ENCODE peak calls at places on chromosomes 12 and 14, in eight cellular contexts. R is psoas muscle, O is sigmoid colon, L is heart left ventricle, P is HCT116, U is stomach, B is uterus, E is GM12878. H is an unnamed sample. For H3K4me1, the result is how much of the 10 kb centered on the place peaks cover.

GRCh38 chr12:21130998-21131397 is at the start of gene SLCO1B1:
- DNase-seq in P (no peak), O (no peak), U (no peak), L (no peak), R (no peak), B (no peak), E (no peak), H (no peak)

GRCh38 chr14:30193791-30194407 is 266.3 kb upstream of the PRKD1 start:
- DNase-seq in U (no peak), E (no peak), B (no peak), O (no peak), L (no peak), P (no peak), R (no peak), H (no peak)

GRCh38 chr12:94725375-94726168 is 75.2 kb upstream of the TMCC3 start:
- DNase-seq in E (no peak), R (no peak), U (peak), B (no peak), P (peak), L (no peak), O (no peak), H (no peak)

GRCh38 chr14:73802431-73803188 is 49.0 kb upstream of the PTGR2 start:
- DNase-seq in E (no peak), R (no peak), B (no peak), O (no peak), P (no peak), L (no peak), U (no peak), H (no peak)

GRCh38 chr14:64998455-64998931 is 11.8 kb downstream of the FNTB start:
- DNase-seq in U (no peak), B (no peak), P (no peak), O (no peak), E (no peak), L (no peak), R (no peak), H (no peak)

GRCh38 chr14:72554401-72554800 is 339.5 kb downstream of the DPF3 start:
- DNase-seq in B (no peak), P (no peak), R (no peak), O (no peak), L (no peak), U (no peak), E (no peak), H (no peak)

GRCh38 chr14:30295980-30296379 is 263.0 kb upstream of the G2E3 start:
- DNase-seq in B (no peak), U (no peak), L (no peak), O (no peak), P (no peak), R (no peak), E (no peak), H (no peak)

GRCh38 chr12:49703647-49704137 is 3.5 kb downstream of the FMNL3 start:
- DNase-seq in B (no peak), U (no peak), L (peak), R (no peak), O (no peak), P (no peak), E (peak), H (no peak)

GRCh38 chr14:99042376-99043257 is 229.4 kb downstream of the BCL11B start:
- DNase-seq in R (no peak), U (peak), B (no peak), E (no peak), O (no peak), L (no peak), P (no peak), H (no peak)

GRCh38 chr14:69259531-69260245 is at the start of gene GALNT16:
- DNase-seq in R (peak), O (no peak), P (no peak), B (peak), E (no peak), U (peak), L (peak), H (no peak)

GRCh38 chr14:68749487-68750475 is 43.1 kb downstream of the ZFP36L1 start:
- DNase-seq in U (no peak), O (peak), L (no peak), R (no peak), E (no peak), P (no peak), B (peak), H (no peak)

GRCh38 chr12:84561362-84561761 is 351.2 kb downstream of the SLC6A15 start:
- DNase-seq in U (no peak), L (no peak), P (no peak), B (no peak), R (no peak), O (no peak), E (no peak), H (no peak)

GRCh38 chr14:20622816-20623291 is 18.6 kb downstream of the OR6S1 start:
- DNase-seq in L (no peak), O (no peak), P (no peak), R (no peak), E (no peak), U (no peak), B (no peak), H (no peak)

GRCh38 chr12:3973269-3973884 is 100.2 kb upstream of the PARP11 start:
- DNase-seq in R (no peak), B (no peak), U (no peak), E (no peak), P (no peak), L (no peak), O (no peak), H (no peak)

GRCh38 chr14:66121859-66122258 is 364.3 kb upstream of the CCDC196 start:
- DNase-seq in O (no peak), U (no peak), P (no peak), B (no peak), L (no peak), E (no peak), R (no peak), H (no peak)

GRCh38 chr12:30701056-30701455 is 5.4 kb upstream of the IPO8 start:
- DNase-seq in O (no peak), B (no peak), R (no peak), U (no peak), P (no peak), L (no peak), E (no peak), H (no peak)

GRCh38 chr12:133203344-133204263 is 22.3 kb downstream of the ZNF268 start:
- DNase-seq in O (no peak), E (no peak), R (no peak), B (no peak), P (no peak), L (no peak), U (no peak), H (no peak)

GRCh38 chr12:13075786-13076570 is 27.5 kb downstream of the GSG1 start:
- DNase-seq in E (no peak), O (no peak), R (no peak), U (no peak), P (no peak), L (no peak), B (no peak), H (no peak)

GRCh38 chr12:124520258-124520657 is 47.2 kb downstream of the NCOR2 start:
- DNase-seq in E (no peak), O (no peak), R (no peak), U (peak), P (no peak), B (peak), L (no peak), H (peak)
- H3K4me1 ChIP-seq in E (under half), O (under half), R (half or more), U (half or more), P (half or more), B (under half), L (under half), H (half or more)

DNA sequence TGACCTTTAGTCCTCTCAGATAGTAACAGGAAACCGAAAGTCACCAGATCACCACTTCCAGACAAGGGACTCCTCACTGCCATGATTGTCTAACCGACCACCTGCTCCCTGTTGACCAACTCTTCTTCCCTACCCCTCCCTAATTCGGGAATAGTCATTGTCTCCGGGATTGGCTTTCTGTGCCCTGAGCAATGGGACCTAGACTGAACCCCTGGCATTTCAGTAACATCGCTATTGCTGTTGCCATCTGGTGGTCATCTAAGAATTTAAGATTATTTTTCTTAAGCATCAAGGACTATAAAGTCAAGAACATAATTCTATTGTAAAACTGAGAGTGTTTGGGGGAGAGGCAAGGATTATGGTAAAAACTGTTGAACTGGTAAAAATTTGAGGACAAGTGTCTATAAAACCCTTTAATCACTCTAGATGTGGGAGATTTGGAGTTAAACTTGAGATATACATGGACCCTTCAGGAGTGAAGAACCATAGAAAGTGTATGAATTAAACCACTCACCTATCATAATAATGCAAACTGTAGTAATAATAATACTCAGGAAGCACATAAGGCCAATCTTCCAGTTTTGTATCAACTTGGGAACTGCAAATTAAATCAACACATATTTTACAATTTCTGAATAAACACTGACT is 6.3 kb downstream of the CLEC2A start:
- DNase-seq in R (no peak), U (no peak), E (no peak), L (no peak), O (no peak), B (no peak), P (peak), H (no peak)
- H3K4me3 ChIP-seq in R (peak), U (peak), E (no peak), L (peak), O (no peak), B (no peak), P (no peak), H (no peak)

GRCh38 chr12:120495189-120495722 is 657 bp upstream of the DYNLL1 start:
- DNase-seq in O (no peak), B (no peak), E (no peak), R (no peak), U (no peak), P (no peak), L (peak), H (no peak)

GRCh38 chr12:120497524-120498150 is 1.7 kb downstream of the DYNLL1 start:
- DNase-seq in B (no peak), E (no peak), U (no peak), P (no peak), R (no peak), O (no peak), L (no peak), H (no peak)

GRCh38 chr12:120498870-120499515 is 3.1 kb downstream of the DYNLL1 start:
- DNase-seq in R (no peak), E (no peak), P (no peak), U (no peak), O (no peak), L (no peak), B (no peak), H (no peak)

GRCh38 chr12:120496353-120497340 is 734 bp downstream of the DYNLL1 start:
- DNase-seq in P (no peak), O (peak), U (peak), E (no peak), B (peak), L (peak), R (peak), H (peak)

GRCh38 chr12:120495723-120496352 is at the start of gene DYNLL1:
- DNase-seq in B (peak), E (peak), U (peak), O (peak), R (peak), L (peak), P (peak), H (peak)
- TF ChIP-seq CTCF in B (no peak), E (no peak), U (no peak), O (no peak), R (peak), L (no peak), P (no peak), H (peak)

GRCh38 chr14:103395245-103395644 is 10.0 kb downstream of the MARK3 start:
- DNase-seq in E (no peak), L (no peak), B (no peak), O (no peak), R (no peak), U (no peak), P (no peak), H (no peak)
- H3K4me1 ChIP-seq in E (under half), L (under half), B (under half), O (under half), R (half or more), U (half or more), P (under half), H (under half)

GRCh38 chr12:81164827-81165226 is 86.9 kb downstream of the ACSS3 start:
- DNase-seq in E (no peak), L (no peak), U (no peak), R (no peak), O (no peak), P (no peak), B (no peak), H (no peak)

GRCh38 chr12:81167694-81168093 is 89.8 kb downstream of the ACSS3 start:
- DNase-seq in E (no peak), L (no peak), U (no peak), O (no peak), R (no peak), P (no peak), B (no peak), H (no peak)

GRCh38 chr12:81170072-81170471 is 92.2 kb downstream of the ACSS3 start:
- DNase-seq in P (no peak), L (no peak), R (no peak), O (no peak), B (no peak), U (no peak), E (no peak), H (no peak)
- H3K4me3 ChIP-seq in P (no peak), L (no peak), R (no peak), O (no peak), B (no peak), U (no peak), E (no peak), H (no peak)

DNA sequence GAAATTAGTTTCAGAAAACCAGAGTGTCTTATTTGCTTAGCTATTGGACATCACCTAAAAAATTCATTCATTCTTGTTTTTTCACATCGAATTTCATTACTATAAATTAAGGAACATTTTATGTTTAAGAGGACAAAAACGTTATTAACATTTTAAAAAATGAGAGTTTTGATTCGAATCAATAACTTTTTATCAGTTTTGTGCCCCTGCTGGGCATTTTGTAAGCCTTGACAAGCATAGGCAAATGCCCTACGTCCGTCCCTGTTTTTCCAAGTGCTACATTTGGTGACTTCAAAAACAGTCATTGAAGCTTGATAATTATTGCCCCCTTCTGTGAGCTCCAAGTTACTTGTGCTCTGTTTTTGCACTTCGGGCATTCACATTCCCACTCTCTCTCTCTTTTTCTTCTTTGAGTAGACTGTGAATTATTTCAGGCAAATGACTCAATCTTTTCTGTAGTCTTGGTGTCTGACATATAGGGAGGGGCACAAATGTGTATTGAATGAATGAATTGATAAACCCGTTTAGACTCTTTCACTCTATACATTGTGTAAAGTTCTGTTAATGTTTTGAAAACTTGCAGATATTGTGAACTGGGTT is 1.2 kb downstream of the APAF1 start:
- DNase-seq in B (no peak), E (no peak), L (no peak), R (no peak), O (no peak), U (no peak), P (peak), H (no peak)
- TF ChIP-seq CTCF in B (no peak), E (no peak), L (no peak), R (peak), O (no peak), U (no peak), P (peak), H (no peak)

GRCh38 chr12:15966426-15966825 is 55.3 kb downstream of the DERA start:
- DNase-seq in P (no peak), B (no peak), L (no peak), U (no peak), R (no peak), E (no peak), O (no peak), H (no peak)
- H3K4me1 ChIP-seq in P (under half), B (under half), L (under half), U (under half), R (under half), E (under half), O (under half), H (under half)

GRCh38 chr12:54984602-54985376 is at the start of gene TESPA1:
- DNase-seq in B (peak), U (peak), P (no peak), L (peak), E (peak), R (peak), O (peak), H (peak)
- H3K4me3 ChIP-seq in B (no peak), U (peak), P (no peak), L (peak), E (peak), R (no peak), O (no peak), H (no peak)

GRCh38 chr14:90194706-90195105 is 61.6 kb upstream of the PSMC1 start:
- DNase-seq in P (no peak), U (no peak), E (no peak), B (no peak), L (no peak), O (no peak), R (no peak), H (no peak)

GRCh38 chr14:90198541-90198940 is 57.8 kb upstream of the PSMC1 start:
- DNase-seq in P (no peak), R (no peak), U (no peak), O (no peak), E (no peak), B (no peak), L (no peak), H (no peak)

GRCh38 chr14:90191585-90191984 is 64.8 kb upstream of the PSMC1 start:
- DNase-seq in U (no peak), P (no peak), E (no peak), O (no peak), B (no peak), R (no peak), L (no peak), H (no peak)

GRCh38 chr14:90191154-90191553 is 65.2 kb upstream of the PSMC1 start:
- DNase-seq in O (no peak), U (peak), P (no peak), B (no peak), L (no peak), E (no peak), R (no peak), H (no peak)

DNA sequence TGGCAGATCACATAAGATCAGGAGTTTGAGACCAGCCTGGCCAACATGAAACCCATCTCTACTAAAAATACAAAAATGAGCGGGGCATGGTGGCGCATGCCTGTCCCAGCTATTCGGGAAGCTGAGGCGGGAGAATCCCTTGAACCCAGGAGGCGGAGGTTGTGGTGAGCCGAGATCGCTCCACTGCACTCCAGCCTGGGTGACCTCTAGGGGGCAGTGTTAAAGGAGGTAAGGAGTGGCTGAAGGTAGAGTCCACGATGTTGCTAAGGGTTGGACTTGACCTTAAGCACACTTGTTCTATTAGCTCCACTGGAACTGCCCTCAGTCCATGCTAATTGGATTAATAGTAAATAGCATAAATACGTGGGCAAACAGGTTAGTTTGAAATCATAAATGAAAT is 62.4 kb upstream of the PSMC1 start:
- DNase-seq in B (no peak), U (no peak), P (peak), L (no peak), O (no peak), E (no peak), R (no peak), H (no peak)
- TF ChIP-seq CTCF in B (no peak), U (no peak), P (peak), L (no peak), O (no peak), E (peak), R (no peak), H (no peak)

DNA sequence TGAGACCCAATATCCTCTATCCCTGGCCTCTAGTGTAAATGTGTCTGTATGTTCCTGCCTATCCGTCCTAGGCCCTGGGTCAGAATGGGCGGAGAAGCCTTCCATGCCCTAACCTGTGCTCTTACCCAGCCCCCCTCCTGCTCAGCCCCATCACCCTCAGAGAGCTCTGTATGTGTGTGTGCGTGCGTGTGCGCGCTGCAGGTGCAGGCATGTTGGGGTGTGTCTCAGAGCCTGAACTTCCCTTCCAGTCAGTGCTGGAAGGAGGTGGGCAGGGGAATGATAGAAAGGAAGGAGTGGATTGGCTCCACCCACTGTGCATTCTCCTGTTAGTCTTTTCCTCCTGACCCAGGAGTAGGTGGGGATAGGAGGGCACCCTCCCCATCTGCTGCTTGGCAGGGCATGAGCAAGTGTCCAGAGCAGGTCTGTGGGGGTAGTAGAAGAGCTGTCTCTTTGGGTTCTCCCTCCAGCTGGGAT is 7.2 kb downstream of the NAB2 start:
- DNase-seq in P (no peak), E (no peak), U (no peak), B (no peak), R (no peak), O (no peak), L (no peak), H (no peak)
- H3K4me1 ChIP-seq in P (under half), E (under half), U (under half), B (under half), R (under half), O (under half), L (under half), H (under half)